ENCODE peak calls at places on chromosomes 2 and 18, in six cellular contexts. O is GM03348; K is NCI-H2107; N is nephron progenitor cell; J is astrocyte of the spinal cord; G is activated effector memory CD4-positive, alpha-beta T cell treated with Interleukin-2 at 50 U/mL for 16 hours. H is an unnamed sample.

GRCh38 chr2:178704876-178705275 is 102.3 kb downstream of the TTN start:
- DNase-seq in O (no peak), K (no peak), N (no peak), J (no peak), G (no peak), H (no peak)

GRCh38 chr2:45755585-45756330 is 104.3 kb downstream of the PRKCE start:
- DNase-seq in O (peak), K (no peak), N (no peak), J (peak), G (no peak), H (no peak)

GRCh38 chr18:12056034-12056883 is 37.4 kb upstream of the ANKRD62 start:
- DNase-seq in O (no peak), K (no peak), N (no peak), J (no peak), G (no peak), H (no peak)

GRCh38 chr18:48514786-48515185 is 24.0 kb upstream of the CTIF start:
- DNase-seq in O (no peak), K (peak), N (no peak), J (peak), G (no peak), H (no peak)

GRCh38 chr2:148640767-148641166 is 3.8 kb upstream of the EPC2 start:
- DNase-seq in O (peak), K (no peak), N (no peak), J (peak), G (no peak), H (no peak)

GRCh38 chr2:158011055-158011771 is 90.5 kb upstream of the UPP2 start:
- DNase-seq in O (no peak), K (no peak), N (no peak), J (no peak), G (no peak), H (no peak)

GRCh38 chr2:236498369-236498768 is 71.3 kb upstream of the ACKR3 start:
- DNase-seq in O (peak), K (no peak), N (no peak), J (peak), G (no peak), H (no peak)

GRCh38 chr2:164747786-164748433 is 93.7 kb downstream of the COBLL1 start:
- DNase-seq in O (no peak), K (no peak), N (no peak), J (no peak), G (no peak), H (no peak)

GRCh38 chr2:230866704-230867561 is 2.2 kb downstream of the ITM2C start:
- DNase-seq in O (peak), K (no peak), N (no peak), J (peak), G (peak), H (no peak)

GRCh38 chr2:34308140-34308539 is 709.0 kb upstream of the FAM98A start:
- DNase-seq in O (no peak), K (no peak), N (no peak), J (no peak), G (no peak), H (no peak)

GRCh38 chr2:148930046-148930775 is 55.2 kb downstream of the KIF5C start:
- DNase-seq in O (peak), K (peak), N (no peak), J (no peak), G (no peak), H (no peak)

GRCh38 chr2:28970464-28971160 is 10.5 kb upstream of the TOGARAM2 start:
- DNase-seq in O (no peak), K (no peak), N (no peak), J (no peak), G (no peak), H (no peak)

GRCh38 chr2:134250840-134251461 is 2.9 kb upstream of the MGAT5 start:
- DNase-seq in O (no peak), K (no peak), N (no peak), J (no peak), G (no peak), H (no peak)

GRCh38 chr2:104582471-104582870 is 271.4 kb upstream of the POU3F3 start:
- DNase-seq in O (no peak), K (no peak), N (no peak), J (no peak), G (no peak), H (no peak)

GRCh38 chr18:44835555-44836156 is 155.0 kb downstream of the SETBP1 start:
- DNase-seq in O (no peak), K (no peak), N (no peak), J (no peak), G (no peak), H (no peak)

GRCh38 chr2:173982918-173983317 is 17.7 kb upstream of the SP3 start:
- DNase-seq in O (no peak), K (no peak), N (no peak), J (peak), G (no peak), H (no peak)

GRCh38 chr2:88450186-88450585 is 2.3 kb downstream of the FOXI3 start:
- DNase-seq in O (no peak), K (no peak), N (no peak), J (no peak), G (no peak), H (no peak)

GRCh38 chr2:152560163-152560562 is 157.1 kb downstream of the PRPF40A start:
- DNase-seq in O (peak), K (no peak), N (no peak), J (peak), G (no peak), H (no peak)

GRCh38 chr2:223994562-223995162 is 37.4 kb downstream of the MRPL44 start:
- DNase-seq in O (no peak), K (no peak), N (no peak), J (no peak), G (no peak), H (no peak)

GRCh38 chr2:15313657-15314056 is 247.5 kb downstream of the NBAS start:
- DNase-seq in O (peak), K (no peak), N (no peak), J (peak), G (no peak), H (no peak)

GRCh38 chr2:91477731-91478672 is 2786.5 kb downstream of the RPIA start:
- DNase-seq in O (peak), K (no peak), N (no peak), J (peak), G (no peak), H (no peak)

GRCh38 chr18:25875574-25875973 is 214.8 kb downstream of the SS18 start:
- DNase-seq in O (no peak), K (no peak), N (no peak), J (no peak), G (no peak), H (no peak)

GRCh38 chr2:17229414-17229813 is 288.8 kb downstream of the RAD51AP2 start:
- DNase-seq in O (no peak), K (no peak), N (no peak), J (no peak), G (no peak), H (no peak)

GRCh38 chr2:120388222-120389035 is 42.5 kb downstream of the INHBB start:
- DNase-seq in O (no peak), K (no peak), N (no peak), J (no peak), G (no peak), H (no peak)

GRCh38 chr2:215677466-215677865 is 241.6 kb upstream of the FN1 start:
- DNase-seq in O (no peak), K (no peak), N (no peak), J (no peak), G (no peak), H (no peak)

GRCh38 chr18:55633032-55633431 is 45.0 kb upstream of the TCF4 start:
- DNase-seq in O (no peak), K (no peak), N (no peak), J (peak), G (no peak), H (no peak)

GRCh38 chr2:118599141-118599540 is 248.3 kb downstream of the EN1 start:
- DNase-seq in O (no peak), K (no peak), N (no peak), J (no peak), G (no peak), H (no peak)

GRCh38 chr18:11791131-11791530 is 60.1 kb upstream of the CHMP1B start:
- DNase-seq in O (no peak), K (no peak), N (no peak), J (no peak), G (no peak), H (no peak)

GRCh38 chr2:16429431-16429830 is 236.2 kb downstream of the CYRIA start:
- DNase-seq in O (no peak), K (no peak), N (no peak), J (no peak), G (no peak), H (no peak)

GRCh38 chr2:239263937-239264837 is 136.6 kb downstream of the HDAC4 start:
- DNase-seq in O (peak), K (no peak), N (no peak), J (peak), G (no peak), H (no peak)

GRCh38 chr18:2515408-2515807 is 55.9 kb downstream of the METTL4 start:
- DNase-seq in O (peak), K (no peak), N (no peak), J (peak), G (no peak), H (no peak)